ENCODE peak calls at places on chromosome 10, in four cellular contexts. J is NCI-H1092, E is HEK293T, K is RPMI7951. W is an unnamed sample.

GRCh38 chr10:129969528-129970264 is 5.6 kb upstream of the EBF3 start:
- DNase-seq in E (no peak), K (no peak), J (no peak), W (no peak)

GRCh38 chr10:71773221-71773971 is at the start of gene VSIR:
- DNase-seq in E (peak; percentile 95), J (peak; percentile 14), K (peak; percentile 48), W (peak; percentile 75)

GRCh38 chr10:20668985-20669384 is 228.1 kb downstream of the NEBL start:
- DNase-seq in J (no peak), K (no peak), E (no peak), W (no peak)

GRCh38 chr10:122515022-122515424 is 45.5 kb upstream of the DMBT1 start:
- DNase-seq in J (no peak), E (no peak), K (no peak), W (no peak)

GRCh38 chr10:119281581-119282071 is 74.3 kb downstream of the GRK5 start:
- DNase-seq in E (no peak), J (peak; percentile 88), K (peak; percentile 58), W (no peak)

GRCh38 chr10:43138757-43139241 is 554 bp downstream of the CSGALNACT2 start:
- DNase-seq in K (peak; percentile 43), E (no peak), J (no peak), W (no peak)

GRCh38 chr10:19929466-19930140 is 113.4 kb downstream of the PLXDC2 start:
- DNase-seq in E (no peak), K (no peak), J (no peak), W (no peak)

GRCh38 chr10:47317251-47317650 is 5.0 kb upstream of the GDF2 start:
- DNase-seq in K (no peak), E (no peak), J (no peak), W (no peak)

GRCh38 chr10:114444819-114445218 is 40.5 kb upstream of the AFAP1L2 start:
- DNase-seq in J (no peak), K (no peak), E (no peak), W (no peak)

GRCh38 chr10:101273330-101273729 is 44.1 kb upstream of the LBX1 start:
- DNase-seq in K (no peak), J (no peak), E (no peak), W (no peak)

GRCh38 chr10:75396861-75397570 is 4.5 kb downstream of the ZNF503 start:
- DNase-seq in K (no peak), E (no peak), J (no peak), W (no peak)

GRCh38 chr10:131682271-131682962 is 218.4 kb upstream of the PPP2R2D start:
- DNase-seq in K (no peak), E (no peak), J (no peak), W (no peak)

W was measured in NCI-H1436.